ENCODE peak calls at places on chromosomes 5 and 9, in ten cellular contexts. P, I, H, R, Q, Z, G, U, V and T are unnamed samples.
A peak's percentile ranks its signal among the peaks of the same experiment; 100 is the strongest.

GRCh38 chr9:137445275-137445807 is 4.2 kb upstream of the ENTPD8 start:
- DNase-seq in U (peak; percentile 85), I (peak; percentile 88), G (peak; percentile 85), H (no peak), Z (peak; percentile 72), P (peak; percentile 66), Q (peak; percentile 77), R (peak; percentile 65), V (peak; percentile 90), T (peak; percentile 80)

GRCh38 chr5:171437286-171437821 is 17.9 kb downstream of the FGF18 start:
- DNase-seq in H (no peak), R (no peak), Q (no peak), V (peak; percentile 79), U (no peak), I (no peak), P (no peak), G (no peak), Z (no peak), T (no peak)

GRCh38 chr5:158100373-158100902 is 241.5 kb upstream of the CLINT1 start:
- DNase-seq in Q (no peak), Z (no peak), G (no peak), H (no peak), V (no peak), U (no peak), P (no peak), R (no peak), I (no peak), T (no peak)

GRCh38 chr9:80699551-80699998 is 989.8 kb downstream of the TLE1 start:
- DNase-seq in G (no peak), H (peak; percentile 28), Q (peak; percentile 64), P (no peak), I (no peak), U (peak; percentile 88), R (no peak), V (no peak), Z (no peak), T (peak; percentile 10)

GRCh38 chr5:151925396-151925750 is 722 bp upstream of the GLRA1 start:
- DNase-seq in G (no peak), H (no peak), Z (no peak), V (peak; percentile 85), I (no peak), R (peak; percentile 55), U (no peak), P (no peak), Q (no peak), T (no peak)

GRCh38 chr9:96004384-96004783 is 128.9 kb downstream of the ERCC6L2 start:
- DNase-seq in R (no peak), I (no peak), P (no peak), G (no peak), V (no peak), H (no peak), Z (no peak), Q (no peak), U (no peak), T (no peak)

GRCh38 chr9:80061096-80061495 is 489.3 kb downstream of the TLE4 start:
- DNase-seq in U (peak; percentile 56), H (no peak), Q (no peak), R (no peak), G (no peak), I (no peak), V (no peak), Z (no peak), P (no peak), T (peak; percentile 44)

GRCh38 chr9:120377268-120378150 is 202.5 kb downstream of the CDK5RAP2 start:
- DNase-seq in H (no peak), Q (no peak), P (no peak), V (no peak), R (no peak), Z (no peak), G (no peak), I (no peak), U (peak; percentile 46), T (peak; percentile 36)

GRCh38 chr9:37521111-37521510 is 35.4 kb downstream of the POLR1E start:
- DNase-seq in V (no peak), U (no peak), R (no peak), Q (no peak), P (no peak), G (no peak), H (no peak), I (no peak), Z (no peak), T (no peak)

GRCh38 chr5:10337986-10338385 is 15.5 kb upstream of the MARCHF6 start:
- DNase-seq in G (no peak), V (no peak), P (no peak), R (no peak), Q (no peak), Z (no peak), U (no peak), I (no peak), H (no peak), T (no peak)

GRCh38 chr5:149210968-149211495 is 60.6 kb upstream of the AFAP1L1 start:
- DNase-seq in R (no peak), Z (no peak), G (no peak), U (peak; percentile 27), Q (no peak), V (no peak), H (no peak), I (no peak), P (no peak), T (no peak)

GRCh38 chr9:68978054-68978453 is 35.9 kb downstream of the PRKACG start:
- DNase-seq in H (no peak), I (peak; percentile 29), U (no peak), Q (no peak), V (no peak), R (no peak), P (no peak), G (no peak), Z (no peak), T (no peak)

GRCh38 chr5:119179857-119180641 is 109.2 kb downstream of the DMXL1 start:
- DNase-seq in H (no peak), R (no peak), G (no peak), I (no peak), Q (no peak), V (no peak), U (peak; percentile 17), Z (no peak), P (peak; percentile 6), T (peak; percentile 12)

GRCh38 chr5:33933723-33934544 is 2.3 kb upstream of the RXFP3 start:
- DNase-seq in U (peak; percentile 64), H (no peak), P (no peak), I (no peak), Q (peak; percentile 11), Z (no peak), G (no peak), R (no peak), V (no peak), T (no peak)

GRCh38 chr5:139740138-139740992 is 55.2 kb upstream of the PSD2 start:
- DNase-seq in Z (no peak), Q (no peak), G (no peak), H (no peak), P (no peak), R (no peak), U (no peak), I (no peak), V (peak; percentile 93), T (no peak)